ENCODE peak calls at places on chromosomes 16 and 17, in four cellular contexts. O, K, Y and A are unnamed samples.

GRCh38 chr17:17782425-17783120 is 54.2 kb downstream of the SREBF1 start:
- DNase-seq in K (peak), Y (no peak), O (no peak), A (no peak)

GRCh38 chr16:84138500-84138823 is 6.5 kb downstream of the HSDL1 start:
- DNase-seq in K (no peak), Y (no peak), O (no peak), A (no peak)

GRCh38 chr17:66829386-66829864 is 5.5 kb upstream of the CACNG5 start:
- DNase-seq in K (peak), Y (peak), O (peak), A (no peak)

GRCh38 chr16:70437582-70438324 is 1.1 kb downstream of the ST3GAL2 start:
- DNase-seq in K (peak), O (no peak), Y (no peak), A (no peak)

GRCh38 chr17:72640415-72641165 is 451.9 kb downstream of the SLC39A11 start:
- DNase-seq in Y (no peak), K (no peak), O (no peak), A (no peak)

GRCh38 chr17:34384271-34384670 is 21.2 kb upstream of the CCL1 start:
- DNase-seq in Y (no peak), K (no peak), O (no peak), A (no peak)

GRCh38 chr17:47698749-47699535 is 5.0 kb downstream of the TBKBP1 start:
- DNase-seq in Y (no peak), O (no peak), K (peak), A (no peak)

GRCh38 chr16:72646615-72647014 is 401.3 kb downstream of the ZFHX3 start:
- DNase-seq in Y (no peak), K (no peak), O (no peak), A (no peak)

GRCh38 chr17:81888988-81889595 is 2.3 kb downstream of the ALYREF start:
- DNase-seq in O (no peak), K (peak), Y (no peak), A (no peak)

GRCh38 chr16:86834451-86835035 is 256.2 kb downstream of the FOXL1 start:
- DNase-seq in O (no peak), K (peak), Y (peak), A (peak)

DNA sequence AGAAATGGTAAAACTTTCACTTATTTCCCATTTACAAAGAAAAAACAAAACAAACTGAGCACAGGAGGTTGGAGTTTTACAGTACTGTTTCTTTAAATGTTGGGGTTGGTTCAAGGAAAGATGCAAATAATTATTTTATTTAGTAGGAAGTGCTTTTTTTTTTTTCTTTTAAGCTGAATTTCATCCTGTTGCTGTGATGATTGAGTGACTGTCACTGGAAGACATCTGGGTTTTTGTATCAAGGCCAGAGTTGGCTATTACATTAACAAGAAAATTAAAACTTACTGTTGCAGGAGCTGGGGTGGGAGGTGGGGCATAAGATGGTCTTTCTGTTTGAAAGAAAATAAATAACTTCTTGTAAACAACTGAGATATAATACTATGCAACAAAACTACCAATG is 2.3 kb downstream of the SMARCE1 start:
- DNase-seq in K (no peak), Y (no peak), O (no peak), A (no peak)
- H3K4me3 ChIP-seq in K (peak), Y (no peak), O (no peak), A (no peak)

DNA sequence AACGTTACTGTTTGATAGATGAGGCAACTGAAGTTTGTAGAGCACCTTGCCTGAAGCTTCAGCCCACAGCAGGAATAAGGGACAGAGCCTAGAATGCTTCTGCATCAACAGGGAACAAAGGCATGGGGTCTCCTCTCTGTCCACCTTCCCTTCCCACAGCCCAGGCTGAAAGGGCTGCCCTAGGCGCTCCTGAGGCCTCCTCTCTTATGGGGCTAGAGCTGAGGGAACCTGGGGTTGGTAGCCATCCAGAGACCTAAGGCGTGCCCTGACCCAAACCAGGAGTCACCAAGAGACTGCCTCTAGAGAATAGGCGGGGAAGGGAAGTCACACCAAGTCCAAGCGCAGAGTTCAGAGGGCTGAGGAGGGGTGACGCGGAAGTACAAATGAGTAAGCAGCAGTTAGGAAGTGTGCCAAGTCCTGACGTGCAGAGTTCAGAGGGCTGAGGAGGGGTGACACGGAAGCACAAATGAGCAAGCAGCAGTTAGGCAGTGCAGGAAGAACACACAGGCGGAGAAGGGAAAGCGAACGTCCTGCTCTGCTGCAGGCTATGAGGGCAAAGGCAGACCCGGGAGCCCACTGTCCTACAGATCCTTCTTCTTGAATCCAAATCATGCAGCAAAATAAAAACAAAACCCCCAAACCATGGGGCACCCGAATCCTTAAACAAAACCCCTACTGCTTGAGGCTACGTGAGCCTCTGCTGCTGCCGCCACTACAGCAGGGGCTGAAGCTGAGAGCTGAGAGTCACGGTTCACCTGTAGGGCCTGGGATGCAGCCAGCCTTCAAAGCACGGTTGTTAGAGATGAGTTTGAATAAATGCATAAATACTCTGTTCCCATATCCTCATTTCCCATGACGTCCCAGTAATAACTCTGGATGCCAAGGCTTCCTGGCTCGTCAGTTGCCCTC is 2.7 kb upstream of the SPG7 start:
- DNase-seq in Y (peak), O (peak), K (no peak), A (no peak)
- TF ChIP-seq CTCF in Y (no peak), O (no peak), K (no peak), A (no peak)

GRCh38 chr16:53056528-53056881 is 1.7 kb downstream of the CHD9 start:
- DNase-seq in K (no peak), Y (no peak), O (no peak), A (no peak)

GRCh38 chr16:53055603-53056527 is 1.1 kb downstream of the CHD9 start:
- DNase-seq in K (peak), O (no peak), Y (no peak), A (no peak)

GRCh38 chr16:53052519-53053501 is at the start of gene CHD9NB:
- DNase-seq in K (peak), O (no peak), Y (peak), A (peak)

GRCh38 chr16:53054670-53055485 is at the start of gene CHD9:
- DNase-seq in Y (no peak), K (peak), O (peak), A (no peak)

DNA sequence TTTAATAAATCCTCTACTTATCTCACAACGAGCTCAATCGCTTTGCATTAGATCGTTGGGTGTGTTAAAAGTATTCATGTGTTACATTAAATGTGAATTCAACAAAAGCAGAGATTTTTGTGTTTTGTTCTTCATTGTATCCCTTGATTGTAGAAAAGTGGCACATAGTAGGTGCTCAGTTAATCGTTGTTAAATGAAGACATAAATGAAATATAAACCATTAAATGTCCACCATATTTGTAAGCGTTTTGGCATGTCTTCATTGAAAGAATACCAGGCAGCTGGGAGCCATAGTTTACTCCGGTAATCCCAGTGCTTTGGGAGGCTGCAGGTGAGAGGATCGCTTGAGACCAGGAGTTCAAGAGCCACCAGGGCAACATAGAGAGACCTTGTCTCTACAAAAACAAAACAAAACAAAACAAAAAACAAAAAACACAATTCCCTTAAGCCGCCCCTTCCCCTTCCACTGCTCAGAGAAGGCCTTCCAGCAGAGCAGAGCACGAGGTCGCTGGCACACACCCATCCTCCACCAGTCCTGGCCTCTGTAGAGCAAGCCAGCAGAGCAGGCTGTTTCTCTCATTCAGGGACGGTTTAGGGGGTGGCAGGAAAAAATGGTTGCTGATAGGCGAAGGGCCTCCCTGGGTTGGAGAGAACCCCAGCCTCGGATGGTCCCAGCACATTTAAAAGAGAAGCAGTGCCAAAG is 673 bp upstream of the CHD9 start:
- DNase-seq in O (no peak), Y (no peak), K (no peak), A (no peak)
- H3K4me3 ChIP-seq in O (peak), Y (peak), K (peak), A (peak)

GRCh38 chr16:89510526-89510925 is 2.3 kb downstream of the SPG7 start:
- DNase-seq in K (no peak), Y (no peak), O (no peak), A (no peak)

GRCh38 chr16:89507834-89508590 is at the start of gene SPG7:
- DNase-seq in Y (peak), K (peak), O (no peak), A (no peak)

GRCh38 chr16:89506791-89507191 is 1.4 kb upstream of the SPG7 start:
- DNase-seq in K (no peak), O (no peak), Y (no peak), A (no peak)

GRCh38 chr16:89506113-89506504 is 2.1 kb upstream of the SPG7 start:
- DNase-seq in Y (no peak), O (peak), K (no peak), A (no peak)

DNA sequence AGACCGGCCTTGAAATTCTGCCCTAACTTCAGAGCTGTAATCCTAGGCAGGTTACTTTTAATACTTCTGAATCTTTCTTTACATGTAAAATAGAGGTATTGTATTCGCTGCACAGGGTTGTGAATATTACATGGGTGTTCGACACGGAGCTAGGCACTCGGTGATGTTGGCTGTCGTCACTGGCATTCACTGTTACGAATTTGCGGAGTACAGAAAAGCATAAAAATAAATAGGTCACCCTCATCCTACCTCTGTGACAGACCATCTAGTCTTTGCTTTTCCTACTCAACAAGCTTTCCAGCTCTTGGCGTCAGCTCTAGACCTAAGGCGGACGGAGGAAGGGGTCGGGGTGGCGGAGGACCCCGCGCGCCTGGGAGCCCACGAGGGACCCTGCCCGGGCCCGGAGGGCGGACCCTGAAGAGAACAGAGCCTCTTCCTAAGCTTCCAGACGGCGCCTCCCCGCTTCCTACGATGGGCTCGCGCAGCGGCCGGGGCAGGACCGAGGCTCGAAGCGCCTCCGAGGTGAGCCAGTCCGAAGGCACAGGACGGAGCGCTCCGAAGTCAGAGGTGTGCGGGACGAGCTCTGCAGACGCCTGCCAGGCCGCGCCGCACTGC is 877 bp upstream of the SPG7 start:
- DNase-seq in O (no peak), Y (no peak), K (no peak), A (no peak)
- TF ChIP-seq CTCF in O (no peak), Y (no peak), K (no peak), A (no peak)

GRCh38 chr16:155031-155398 is 2.6 kb downstream of the HBZ start:
- DNase-seq in K (no peak), Y (no peak), O (no peak), A (no peak)
- H3K4me3 ChIP-seq in K (peak), Y (peak), O (peak), A (peak)

GRCh38 chr16:79050063-79050462 is 550.5 kb downstream of the MAF start:
- DNase-seq in Y (no peak), K (no peak), O (no peak), A (no peak)

GRCh38 chr16:79045191-79045590 is 555.3 kb downstream of the MAF start:
- DNase-seq in Y (no peak), O (no peak), K (no peak), A (no peak)

GRCh38 chr16:79051313-79051712 is 549.2 kb downstream of the MAF start:
- DNase-seq in Y (no peak), O (no peak), K (no peak), A (no peak)

GRCh38 chr16:79049040-79049439 is 551.5 kb downstream of the MAF start:
- DNase-seq in K (no peak), O (no peak), Y (no peak), A (no peak)

GRCh38 chr16:79047337-79047736 is 553.2 kb downstream of the MAF start:
- DNase-seq in O (no peak), K (no peak), Y (no peak), A (no peak)
- TF ChIP-seq CTCF in O (peak), K (peak), Y (no peak), A (no peak)

GRCh38 chr17:73667184-73667959 is 23.1 kb upstream of the SDK2 start:
- DNase-seq in Y (no peak), O (no peak), K (no peak), A (no peak)
- H3K4me3 ChIP-seq in Y (no peak), O (no peak), K (no peak), A (no peak)

DNA sequence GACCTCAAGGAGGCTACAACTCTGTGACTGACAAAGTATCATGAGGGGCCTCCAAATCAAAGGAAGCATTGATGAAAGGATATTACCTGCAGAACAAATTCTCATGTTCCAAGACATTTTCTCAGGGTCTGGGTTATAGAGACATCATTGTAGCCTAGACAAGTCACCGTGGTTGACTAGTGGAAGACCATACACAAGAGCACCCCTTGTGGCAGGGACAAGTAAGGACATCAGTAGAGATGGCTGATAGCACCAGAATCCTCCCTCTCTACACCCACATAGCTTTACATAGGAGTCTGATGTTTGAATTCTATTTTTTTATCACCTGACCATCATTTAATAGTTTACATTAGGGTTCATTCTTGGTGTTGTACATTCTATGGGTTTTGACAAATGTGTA is 32.5 kb upstream of the CDH8 start:
- DNase-seq in K (peak), O (no peak), Y (no peak), A (no peak)
- TF ChIP-seq CTCF in K (peak), O (no peak), Y (peak), A (no peak)

GRCh38 chr17:64506576-64507417 is at the start of gene CEP95:
- DNase-seq in Y (peak), O (peak), K (no peak), A (peak)

GRCh38 chr17:64506201-64506575 is at the start of gene DDX5:
- DNase-seq in K (peak), O (no peak), Y (peak), A (peak)

GRCh38 chr17:64507418-64507766 is 615 bp downstream of the CEP95 start:
- DNase-seq in K (no peak), Y (peak), O (peak), A (no peak)

GRCh38 chr17:64508683-64509082 is 1.9 kb downstream of the CEP95 start:
- DNase-seq in K (no peak), Y (no peak), O (no peak), A (no peak)

GRCh38 chr17:64509179-64509578 is 2.4 kb downstream of the CEP95 start:
- DNase-seq in O (no peak), K (no peak), Y (no peak), A (no peak)
- H3K4me3 ChIP-seq in O (no peak), K (peak), Y (no peak), A (no peak)